ENCODE peak calls at places on chromosomes 7 and 10, in four cellular contexts. U is GM13977, P is foreskin fibroblast, T is body of pancreas. I is an unnamed sample.

GRCh38 chr10:87960230-87960629 is 96.8 kb downstream of the PTEN start:
- DNase-seq in T (no peak), P (no peak), U (no peak), I (no peak)

GRCh38 chr7:52696183-52696582 is 339.2 kb upstream of the POM121L12 start:
- DNase-seq in U (no peak), T (no peak), P (no peak), I (no peak)

GRCh38 chr7:41529831-41530230 is 173.1 kb downstream of the INHBA start:
- DNase-seq in P (no peak), U (no peak), T (no peak), I (no peak)

GRCh38 chr7:107166702-107167426 is 1.9 kb upstream of the HBP1 start:
- DNase-seq in U (no peak), T (no peak), P (no peak), I (no peak)

GRCh38 chr7:36135700-36136099 is 17.4 kb upstream of the EEPD1 start:
- DNase-seq in P (no peak), U (no peak), T (no peak), I (no peak)

GRCh38 chr10:120600871-120601644 is 144.0 kb downstream of the PLPP4 start:
- DNase-seq in U (no peak), P (no peak), T (no peak), I (no peak)

GRCh38 chr7:29353810-29354209 is 159.2 kb downstream of the CHN2 start:
- DNase-seq in U (no peak), T (no peak), P (no peak), I (no peak)

GRCh38 chr10:103333934-103334520 is 16.9 kb downstream of the PCGF6 start:
- DNase-seq in P (no peak), T (no peak), U (peak), I (peak)

DNA sequence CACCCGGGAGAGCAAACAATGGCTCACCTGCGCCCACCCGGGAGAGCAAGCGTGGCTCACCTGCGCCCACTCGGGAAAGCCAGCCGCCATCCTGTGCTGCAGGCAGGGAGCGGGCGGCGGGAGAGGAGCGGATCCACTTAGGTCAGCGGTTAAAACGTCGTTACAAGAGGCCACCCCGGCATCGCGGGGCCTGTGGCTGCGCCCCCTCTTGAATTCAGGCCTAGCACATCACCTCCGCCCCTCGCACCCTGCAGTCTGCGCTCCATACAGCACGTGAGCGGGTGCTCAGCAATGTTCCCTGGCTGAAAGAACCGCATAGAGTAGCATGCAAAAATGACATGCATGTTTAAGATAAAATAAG is 521 bp upstream of the FIGNL1 start:
- DNase-seq in T (peak), U (no peak), P (no peak), I (peak)
- TF ChIP-seq CTCF in T (no peak), U (no peak), P (no peak), I (no peak)

GRCh38 chr7:65477326-65477725 is 103.7 kb downstream of the ZNF92 start:
- DNase-seq in T (no peak), U (no peak), P (no peak), I (no peak)
- TF ChIP-seq CTCF in T (peak), U (no peak), P (peak), I (no peak)

GRCh38 chr7:74130518-74130917 is 43.6 kb upstream of the EIF4H start:
- DNase-seq in U (no peak), P (no peak), T (no peak), I (no peak)

GRCh38 chr7:74138945-74139843 is 35.0 kb upstream of the EIF4H start:
- DNase-seq in U (no peak), T (peak), P (no peak), I (no peak)

GRCh38 chr7:74138334-74138867 is 35.8 kb upstream of the EIF4H start:
- DNase-seq in U (no peak), P (no peak), T (no peak), I (no peak)

GRCh38 chr7:74134117-74134539 is 40.0 kb upstream of the EIF4H start:
- DNase-seq in P (no peak), T (no peak), U (no peak), I (no peak)
- TF ChIP-seq CTCF in P (no peak), T (no peak), U (no peak), I (no peak)

DNA sequence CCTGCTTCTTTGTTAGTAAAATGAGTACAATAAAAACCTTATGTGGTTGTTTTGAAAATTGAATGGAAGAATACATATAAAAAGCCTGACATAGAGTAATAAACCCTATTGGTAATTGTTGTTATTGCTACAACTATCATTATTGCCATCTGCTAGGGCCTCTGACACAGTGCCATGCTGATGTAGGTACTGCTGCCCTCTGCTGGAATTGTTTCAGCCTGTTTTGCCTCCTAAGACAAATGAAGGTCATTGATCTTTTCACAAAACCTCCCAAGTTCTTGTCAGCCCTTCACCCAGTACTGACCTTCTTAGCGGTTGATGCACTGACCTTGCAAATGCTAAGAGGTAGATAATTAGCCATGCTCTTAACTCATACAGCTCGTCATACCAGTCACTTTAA is 975.3 kb downstream of the SORCS1 start:
- DNase-seq in P (no peak), T (peak), U (peak), I (peak)
- TF ChIP-seq CTCF in P (peak), T (peak), U (peak), I (peak)

GRCh38 chr7:2224934-2225333 is 7.8 kb downstream of the MAD1L1 start:
- DNase-seq in T (no peak), U (no peak), P (no peak), I (no peak)

GRCh38 chr7:2227699-2228098 is 5.0 kb downstream of the MAD1L1 start:
- DNase-seq in U (no peak), T (no peak), P (no peak), I (no peak)

GRCh38 chr7:2225336-2225735 is 7.4 kb downstream of the MAD1L1 start:
- DNase-seq in T (no peak), U (no peak), P (no peak), I (no peak)

GRCh38 chr7:2224491-2224928 is 8.2 kb downstream of the MAD1L1 start:
- DNase-seq in T (no peak), P (no peak), U (no peak), I (no peak)

GRCh38 chr7:2225830-2226229 is 6.9 kb downstream of the MAD1L1 start:
- DNase-seq in P (no peak), U (no peak), T (no peak), I (no peak)
- TF ChIP-seq CTCF in P (no peak), U (no peak), T (no peak), I (no peak)